ENCODE peak calls at places on chromosomes 11 and 22, in four cellular contexts. One of them, this sample, is unnamed.

GRCh38 chr11:128904872-128905344 is 13.8 kb downstream of the KCNJ5 start:
- DNase-seq in activated B cell treated with CpG ODN at 0.5 μM for 24 hours: no peak
- DNase-seq in CD8-positive, alpha-beta T cell: no peak
- DNase-seq in pancreas: peak
- DNase-seq in this sample: no peak

GRCh38 chr11:10005955-10006525 is 288.0 kb downstream of the SBF2 start:
- DNase-seq in activated B cell treated with CpG ODN at 0.5 μM for 24 hours: no peak
- DNase-seq in pancreas: no peak
- DNase-seq in CD8-positive, alpha-beta T cell: no peak
- DNase-seq in this sample: no peak

GRCh38 chr11:9351956-9352355 is 32.5 kb upstream of the IPO7 start:
- DNase-seq in activated B cell treated with CpG ODN at 0.5 μM for 24 hours: no peak
- DNase-seq in pancreas: no peak
- DNase-seq in CD8-positive, alpha-beta T cell: no peak
- DNase-seq in this sample: no peak

GRCh38 chr11:131764126-131764525 is 393.7 kb downstream of the NTM start:
- DNase-seq in activated B cell treated with CpG ODN at 0.5 μM for 24 hours: no peak
- DNase-seq in CD8-positive, alpha-beta T cell: no peak
- DNase-seq in pancreas: no peak
- DNase-seq in this sample: no peak

GRCh38 chr11:54558407-54558806 is 45.4 kb downstream of the OR4C46 start:
- DNase-seq in pancreas: no peak
- DNase-seq in CD8-positive, alpha-beta T cell: no peak
- DNase-seq in activated B cell treated with CpG ODN at 0.5 μM for 24 hours: no peak
- DNase-seq in this sample: no peak

GRCh38 chr11:2213384-2213842 is 41.8 kb upstream of the TH start:
- DNase-seq in CD8-positive, alpha-beta T cell: peak
- DNase-seq in pancreas: no peak
- DNase-seq in activated B cell treated with CpG ODN at 0.5 μM for 24 hours: no peak
- DNase-seq in this sample: peak

GRCh38 chr11:114157476-114158050 is 98.1 kb downstream of the ZBTB16 start:
- DNase-seq in pancreas: no peak
- DNase-seq in activated B cell treated with CpG ODN at 0.5 μM for 24 hours: no peak
- DNase-seq in CD8-positive, alpha-beta T cell: no peak
- DNase-seq in this sample: no peak

GRCh38 chr22:36734171-36735058 is 30.9 kb upstream of the CACNG2 start:
- DNase-seq in pancreas: no peak
- DNase-seq in CD8-positive, alpha-beta T cell: no peak
- DNase-seq in activated B cell treated with CpG ODN at 0.5 μM for 24 hours: no peak
- DNase-seq in this sample: no peak

GRCh38 chr11:24344222-24344621 is 152.6 kb upstream of the LUZP2 start:
- DNase-seq in activated B cell treated with CpG ODN at 0.5 μM for 24 hours: no peak
- DNase-seq in pancreas: no peak
- DNase-seq in CD8-positive, alpha-beta T cell: no peak
- DNase-seq in this sample: no peak

GRCh38 chr11:71489311-71490043 is 36.5 kb downstream of the NADSYN1 start:
- DNase-seq in pancreas: no peak
- DNase-seq in CD8-positive, alpha-beta T cell: no peak
- DNase-seq in activated B cell treated with CpG ODN at 0.5 μM for 24 hours: peak
- DNase-seq in this sample: peak

GRCh38 chr22:22199634-22200033 is 45.0 kb upstream of the VPREB1 start:
- DNase-seq in pancreas: peak
- DNase-seq in CD8-positive, alpha-beta T cell: no peak
- DNase-seq in activated B cell treated with CpG ODN at 0.5 μM for 24 hours: no peak
- DNase-seq in this sample: no peak

GRCh38 chr11:9399466-9399865 is 15.0 kb downstream of the IPO7 start:
- DNase-seq in activated B cell treated with CpG ODN at 0.5 μM for 24 hours: no peak
- DNase-seq in pancreas: no peak
- DNase-seq in CD8-positive, alpha-beta T cell: no peak
- DNase-seq in this sample: no peak

GRCh38 chr11:44945639-44946038 is 5.0 kb downstream of the TP53I11 start:
- DNase-seq in activated B cell treated with CpG ODN at 0.5 μM for 24 hours: no peak
- DNase-seq in pancreas: peak
- DNase-seq in CD8-positive, alpha-beta T cell: no peak
- DNase-seq in this sample: no peak

DNA sequence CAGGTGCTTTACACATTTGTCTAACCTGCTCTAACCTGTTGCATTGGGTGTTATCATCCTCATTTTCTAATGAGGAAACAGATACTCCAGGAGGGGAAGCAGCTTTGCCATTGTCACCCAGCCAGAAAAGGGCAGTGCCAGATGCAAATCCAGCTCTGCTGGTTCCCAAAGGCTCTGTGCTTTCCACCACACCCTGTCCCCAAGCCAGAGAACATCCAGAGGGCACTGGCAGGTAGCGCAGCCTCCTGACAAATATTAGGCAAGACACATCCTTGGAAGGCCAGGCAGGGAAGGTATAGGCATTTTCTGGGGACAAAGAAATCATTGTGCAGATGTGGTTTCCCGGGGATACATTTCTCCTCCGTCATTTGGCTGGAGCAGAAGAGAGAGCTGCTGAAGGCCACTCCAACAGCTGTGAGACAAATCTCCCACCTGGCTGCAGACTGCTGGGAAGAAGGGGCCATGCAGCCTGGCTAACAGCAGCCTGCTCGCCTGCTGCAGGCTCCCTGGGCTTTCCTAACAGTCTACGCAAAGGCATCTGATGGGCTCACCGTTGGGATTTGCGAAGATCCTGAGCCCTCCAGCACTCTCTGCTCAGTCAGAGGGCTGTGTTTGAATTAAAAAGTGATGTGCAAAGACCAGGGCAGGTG is 93.9 kb upstream of the PITPNB start:
- DNase-seq in pancreas: no peak
- DNase-seq in CD8-positive, alpha-beta T cell: no peak
- DNase-seq in activated B cell treated with CpG ODN at 0.5 μM for 24 hours: no peak
- DNase-seq in this sample: no peak
- TF ChIP-seq CTCF in pancreas: no peak
- TF ChIP-seq CTCF in CD8-positive, alpha-beta T cell: no peak
- TF ChIP-seq CTCF in activated B cell treated with CpG ODN at 0.5 μM for 24 hours: no peak
- TF ChIP-seq CTCF in this sample: no peak

DNA sequence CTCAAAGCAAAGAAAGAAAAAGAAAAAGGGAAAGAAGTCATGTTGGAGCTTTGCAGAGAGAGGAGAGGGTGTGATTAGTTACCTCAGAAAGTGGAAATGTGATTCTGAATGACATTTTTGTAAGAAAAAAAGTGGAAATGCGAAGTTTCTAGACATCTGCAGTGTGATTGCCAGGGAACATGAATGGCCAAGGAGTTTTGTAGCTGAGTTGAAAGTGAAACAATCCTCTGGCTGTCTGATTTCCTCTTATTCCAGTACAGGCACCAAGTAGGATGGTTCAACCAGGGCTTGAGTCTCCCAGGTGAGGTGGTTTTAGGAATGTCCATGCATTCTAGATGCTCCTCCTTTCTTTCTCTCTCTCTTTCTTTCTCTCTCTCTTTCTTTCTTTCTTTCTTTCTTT is 17.8 kb upstream of the SYVN1 start:
- DNase-seq in pancreas: no peak
- DNase-seq in activated B cell treated with CpG ODN at 0.5 μM for 24 hours: no peak
- DNase-seq in CD8-positive, alpha-beta T cell: no peak
- DNase-seq in this sample: no peak
- TF ChIP-seq CTCF in pancreas: no peak
- TF ChIP-seq CTCF in activated B cell treated with CpG ODN at 0.5 μM for 24 hours: no peak
- TF ChIP-seq CTCF in CD8-positive, alpha-beta T cell: no peak
- TF ChIP-seq CTCF in this sample: no peak

GRCh38 chr22:17785185-17786184 is 11.2 kb upstream of the BID start:
- DNase-seq in activated B cell treated with CpG ODN at 0.5 μM for 24 hours: peak
- DNase-seq in CD8-positive, alpha-beta T cell: peak
- DNase-seq in pancreas: peak
- DNase-seq in this sample: peak
- TF ChIP-seq CTCF in activated B cell treated with CpG ODN at 0.5 μM for 24 hours: no peak
- TF ChIP-seq CTCF in CD8-positive, alpha-beta T cell: peak
- TF ChIP-seq CTCF in pancreas: peak
- TF ChIP-seq CTCF in this sample: peak

DNA sequence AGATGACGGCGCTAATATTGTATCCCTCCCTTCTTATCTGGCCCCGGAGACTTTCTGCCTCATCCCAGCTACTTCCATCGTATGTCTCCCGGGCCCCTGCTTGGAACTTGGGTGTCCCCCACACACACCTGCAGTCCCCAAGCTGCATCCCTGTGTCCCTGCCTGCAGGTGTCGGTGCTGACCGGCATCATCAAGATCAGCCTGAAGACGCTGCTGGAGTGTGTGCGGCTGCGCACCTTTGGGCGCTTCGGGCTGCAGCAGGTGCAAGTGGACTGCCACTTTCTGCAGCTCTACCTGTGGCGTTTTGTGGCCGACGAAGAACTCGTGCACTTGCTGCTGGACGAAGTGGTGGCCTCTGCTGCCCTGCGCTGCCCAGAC is 524 bp upstream of the TM7SF2 start:
- DNase-seq in CD8-positive, alpha-beta T cell: no peak
- DNase-seq in activated B cell treated with CpG ODN at 0.5 μM for 24 hours: no peak
- DNase-seq in pancreas: no peak
- DNase-seq in this sample: no peak
- TF ChIP-seq CTCF in CD8-positive, alpha-beta T cell: no peak
- TF ChIP-seq CTCF in activated B cell treated with CpG ODN at 0.5 μM for 24 hours: no peak
- TF ChIP-seq CTCF in pancreas: no peak
- TF ChIP-seq CTCF in this sample: no peak

DNA sequence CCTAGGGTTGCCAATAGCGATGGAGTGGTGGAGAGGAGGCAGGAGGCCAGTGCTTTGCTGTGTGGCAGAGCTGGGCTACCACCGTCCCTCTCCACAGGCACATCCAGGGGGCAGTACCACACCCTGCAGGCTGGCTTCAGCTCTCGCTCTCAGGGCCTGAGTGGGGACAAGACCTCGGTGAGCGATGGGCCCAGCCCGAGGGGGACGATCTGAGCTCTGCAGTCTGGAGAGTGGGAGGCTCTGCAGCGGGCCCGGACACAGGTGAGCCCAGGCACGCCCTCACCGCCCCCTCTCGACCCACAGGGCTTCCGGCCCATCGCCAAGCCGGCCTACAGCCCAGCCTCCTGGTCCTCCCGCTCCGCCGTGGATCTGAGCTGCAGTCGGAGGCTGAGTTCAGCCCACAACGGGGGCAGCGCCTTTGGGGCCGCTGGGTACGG is 2.5 kb downstream of the PKP3 start:
- DNase-seq in pancreas: no peak
- DNase-seq in CD8-positive, alpha-beta T cell: no peak
- DNase-seq in activated B cell treated with CpG ODN at 0.5 μM for 24 hours: no peak
- DNase-seq in this sample: no peak
- TF ChIP-seq CTCF in pancreas: no peak
- TF ChIP-seq CTCF in CD8-positive, alpha-beta T cell: no peak
- TF ChIP-seq CTCF in activated B cell treated with CpG ODN at 0.5 μM for 24 hours: no peak
- TF ChIP-seq CTCF in this sample: no peak

This sample was measured in natural killer cell.